ENCODE peak calls at places on chromosome 1, in nine cellular contexts. I, F, C, N, Y, T, W, D and Q are unnamed samples.

GRCh38 chr1:62823556-62823955 is 39.6 kb downstream of the ATG4C start:
- DNase-seq in C (no peak), F (no peak), D (no peak), N (no peak), I (no peak), T (no peak), Y (no peak), W (no peak), Q (no peak)

GRCh38 chr1:7539772-7540175 is 231.3 kb upstream of the VAMP3 start:
- DNase-seq in D (no peak), C (no peak), I (peak; percentile 14), T (no peak), Y (peak; percentile 48), W (peak; percentile 28), N (no peak), F (peak; percentile 96), Q (peak; percentile 48)

GRCh38 chr1:29708818-29709710 is 472.7 kb downstream of the PTPRU start:
- DNase-seq in C (no peak), F (no peak), D (no peak), I (no peak), W (no peak), N (no peak), T (peak; percentile 70), Y (no peak), Q (peak; percentile 61)

GRCh38 chr1:197393105-197393504 is 125.1 kb downstream of the CRB1 start:
- DNase-seq in F (no peak), N (no peak), Y (no peak), W (no peak), C (no peak), D (no peak), T (no peak), I (no peak), Q (no peak)

GRCh38 chr1:237124856-237125462 is 83.0 kb downstream of the RYR2 start:
- DNase-seq in D (peak; percentile 19), F (peak; percentile 65), Y (no peak), I (no peak), C (no peak), N (no peak), W (no peak), T (no peak), Q (peak; percentile 32)

GRCh38 chr1:94602802-94603625 is 61.5 kb upstream of the F3 start:
- DNase-seq in Y (no peak), C (no peak), D (no peak), T (no peak), N (no peak), F (no peak), W (no peak), I (no peak), Q (no peak)

GRCh38 chr1:66770240-66770639 is 18.0 kb downstream of the DYNLT5 start:
- DNase-seq in W (no peak), C (no peak), N (no peak), D (no peak), I (no peak), F (no peak), T (no peak), Y (no peak), Q (no peak)

GRCh38 chr1:25182629-25183028 is 49.7 kb downstream of the SYF2 start:
- DNase-seq in N (no peak), F (no peak), T (no peak), Y (no peak), C (no peak), D (no peak), I (no peak), W (no peak), Q (no peak)

GRCh38 chr1:150009604-150010387 is 730 bp downstream of the OTUD7B start:
- DNase-seq in N (peak; percentile 38), C (no peak), D (peak; percentile 92), Y (peak; percentile 78), W (peak; percentile 43), T (peak; percentile 48), I (peak; percentile 60), F (peak; percentile 72), Q (peak; percentile 85)

GRCh38 chr1:87333692-87334347 is 5.1 kb downstream of the LMO4 start:
- DNase-seq in C (no peak), Y (no peak), T (no peak), N (no peak), F (no peak), D (no peak), W (no peak), I (peak; percentile 19), Q (no peak)

GRCh38 chr1:185315364-185316108 is 1.5 kb downstream of the IVNS1ABP start:
- DNase-seq in N (no peak), T (no peak), C (no peak), F (no peak), D (peak; percentile 52), I (peak; percentile 38), Y (no peak), W (peak; percentile 45), Q (no peak)

GRCh38 chr1:14881775-14882672 is 271.5 kb upstream of the TMEM51 start:
- DNase-seq in N (no peak), I (no peak), W (no peak), C (no peak), F (no peak), Y (no peak), D (no peak), T (no peak), Q (no peak)

GRCh38 chr1:44035726-44036408 is 4.6 kb upstream of the SLC6A9 start:
- DNase-seq in Y (no peak), D (no peak), N (no peak), I (no peak), C (no peak), W (no peak), F (peak; percentile 68), T (no peak), Q (no peak)

GRCh38 chr1:206897175-206897574 is at the start of gene IL24:
- DNase-seq in W (no peak), T (no peak), C (no peak), F (no peak), N (peak; percentile 47), D (no peak), I (no peak), Y (peak; percentile 85), Q (no peak)

GRCh38 chr1:59505596-59506028 is 208.7 kb downstream of the FGGY start:
- DNase-seq in W (no peak), F (no peak), I (no peak), Y (no peak), T (no peak), C (no peak), D (no peak), N (no peak), Q (no peak)

GRCh38 chr1:233959089-233959488 is 54.6 kb downstream of the SLC35F3 start:
- DNase-seq in D (no peak), F (no peak), C (no peak), N (no peak), T (no peak), Y (no peak), W (no peak), I (no peak), Q (no peak)

GRCh38 chr1:108732398-108732797 is 14.1 kb upstream of the STXBP3 start:
- DNase-seq in D (peak; percentile 22), I (no peak), N (no peak), F (no peak), T (no peak), W (no peak), Y (no peak), C (no peak), Q (no peak)